ENCODE peak calls at places on chromosomes 3 and 15, in eight cellular contexts. J is A549, L is HepG2, Q is WTC11, G is SK-N-SH, R is K562, I is H1, W is GM12878. U is an unnamed sample.

GRCh38 chr15:48644827-48645557 is 517 bp downstream of the FBN1 start:
- DNase-seq in Q (peak), W (no peak), R (no peak), L (no peak), I (no peak), G (peak), J (peak), U (peak)

GRCh38 chr15:89492111-89492641 is 4.2 kb downstream of the RHCG start:
- DNase-seq in R (no peak), L (no peak), W (no peak), G (peak), Q (peak), I (no peak), J (no peak), U (no peak)

GRCh38 chr3:37074178-37074577 is 80.9 kb downstream of the MLH1 start:
- DNase-seq in Q (no peak), G (no peak), W (no peak), R (no peak), L (no peak), J (no peak), I (no peak), U (peak)

GRCh38 chr15:73387507-73388255 is 18.9 kb upstream of the HCN4 start:
- DNase-seq in G (no peak), R (no peak), J (no peak), W (no peak), Q (no peak), L (no peak), I (no peak), U (peak)

GRCh38 chr3:29065211-29065785 is 215.6 kb upstream of the RBMS3 start:
- DNase-seq in G (peak), Q (peak), R (no peak), I (peak), W (no peak), L (no peak), J (peak), U (peak)

GRCh38 chr3:129087138-129087702 is 26.6 kb downstream of the GP9 start:
- DNase-seq in Q (no peak), W (no peak), I (no peak), R (no peak), J (no peak), L (peak), G (no peak), U (peak)

GRCh38 chr3:68666409-68667193 is 265.7 kb downstream of the TAFA4 start:
- DNase-seq in I (no peak), R (no peak), Q (no peak), L (no peak), G (no peak), W (no peak), J (no peak), U (no peak)

GRCh38 chr3:170909129-170909903 is 879 bp upstream of the EIF5A2 start:
- DNase-seq in Q (no peak), J (peak), L (peak), G (no peak), R (no peak), W (no peak), I (no peak), U (peak)

GRCh38 chr15:76235186-76235826 is 76.0 kb downstream of the ETFA start:
- DNase-seq in Q (no peak), R (no peak), I (no peak), L (peak), J (peak), G (peak), W (no peak), U (peak)

GRCh38 chr3:12999147-13000140 is 73.8 kb downstream of the IQSEC1 start:
- DNase-seq in Q (no peak), W (no peak), G (no peak), L (peak), J (no peak), R (peak), I (no peak), U (no peak)

GRCh38 chr3:129992781-129993180 is 18.3 kb downstream of the TRH start:
- DNase-seq in G (peak), W (no peak), I (no peak), Q (peak), J (peak), L (peak), R (peak), U (no peak)

GRCh38 chr3:197953881-197954280 is 3.9 kb downstream of the RPL35A start:
- DNase-seq in Q (no peak), J (no peak), G (no peak), L (no peak), I (no peak), R (no peak), W (no peak), U (peak)

GRCh38 chr15:53634517-53635106 is 124.9 kb downstream of the WDR72 start:
- DNase-seq in Q (no peak), W (no peak), I (no peak), R (no peak), J (no peak), L (no peak), G (no peak), U (no peak)

GRCh38 chr3:42871592-42872196 is 4.0 kb downstream of the CYP8B1 start:
- DNase-seq in G (peak), J (no peak), R (no peak), W (no peak), L (no peak), I (no peak), Q (no peak), U (no peak)

GRCh38 chr3:52053307-52054304 is 2.8 kb downstream of the DUSP7 start:
- DNase-seq in G (no peak), W (peak), L (no peak), I (no peak), J (no peak), R (no peak), Q (no peak), U (peak)

GRCh38 chr3:9909221-9910013 is 6.8 kb downstream of the IL17RE start:
- DNase-seq in Q (no peak), R (no peak), W (no peak), I (no peak), J (no peak), L (no peak), G (no peak), U (no peak)

GRCh38 chr15:87207251-87207650 is 1049.3 kb downstream of the NTRK3 start:
- DNase-seq in L (no peak), J (no peak), W (no peak), R (no peak), I (no peak), Q (no peak), G (no peak), U (no peak)

GRCh38 chr15:34837246-34838016 is 42.1 kb upstream of the ACTC1 start:
- DNase-seq in J (peak), Q (no peak), L (no peak), I (no peak), G (no peak), R (no peak), W (no peak), U (peak)

GRCh38 chr3:132645058-132645457 is 14.6 kb downstream of the ACAD11 start:
- DNase-seq in G (no peak), J (no peak), I (no peak), R (no peak), L (no peak), W (no peak), Q (no peak), U (no peak)

GRCh38 chr3:73164622-73165021 is 103.2 kb downstream of the EBLN2 start:
- DNase-seq in W (no peak), J (no peak), Q (no peak), I (no peak), L (no peak), G (no peak), R (no peak), U (no peak)

GRCh38 chr15:101372149-101372577 is 77.1 kb upstream of the SNRPA1 start:
- DNase-seq in R (no peak), W (no peak), J (no peak), L (no peak), I (no peak), Q (no peak), G (no peak), U (peak)

GRCh38 chr3:39192490-39193092 is at the start of gene XIRP1:
- DNase-seq in Q (no peak), G (no peak), L (no peak), R (no peak), J (no peak), W (no peak), I (no peak), U (peak)

GRCh38 chr3:126467611-126467955 is 8.1 kb downstream of the ZXDC start:
- DNase-seq in J (no peak), L (no peak), G (no peak), Q (peak), R (no peak), W (no peak), I (no peak), U (no peak)

GRCh38 chr3:181486496-181486895 is 225.2 kb upstream of the SOX2 start:
- DNase-seq in Q (no peak), L (no peak), W (no peak), R (no peak), G (no peak), J (no peak), I (no peak), U (no peak)

GRCh38 chr3:35291837-35292236 is 347.5 kb upstream of the ARPP21 start:
- DNase-seq in G (no peak), W (no peak), J (no peak), I (no peak), Q (no peak), R (no peak), L (no peak), U (no peak)

GRCh38 chr3:161035711-161036110 is 69.4 kb downstream of the B3GALNT1 start:
- DNase-seq in J (no peak), W (no peak), G (no peak), R (no peak), L (no peak), Q (no peak), I (no peak), U (no peak)

GRCh38 chr3:195153121-195153520 is 117.8 kb downstream of the XXYLT1 start:
- DNase-seq in J (no peak), I (no peak), Q (peak), G (peak), W (no peak), R (no peak), L (no peak), U (peak)
- TF ChIP-seq USF2 in J (no peak), I (no peak), Q (no peak), G (no peak), W (no peak), R (no peak), L (no peak), U (no peak)

GRCh38 chr3:101036213-101036618 is 43.0 kb upstream of the ABI3BP start:
- DNase-seq in R (no peak), L (peak), I (peak), J (peak), W (no peak), Q (no peak), G (no peak), U (peak)
- TF ChIP-seq USF2 in R (no peak), L (no peak), I (no peak), J (no peak), W (no peak), Q (no peak), G (no peak), U (no peak)

GRCh38 chr15:52379395-52380111 is 83.9 kb upstream of the MYO5C start:
- DNase-seq in W (peak), J (no peak), L (no peak), I (no peak), R (no peak), Q (no peak), G (no peak), U (no peak)
- TF ChIP-seq USF2 in W (no peak), J (no peak), L (no peak), I (no peak), R (no peak), Q (no peak), G (no peak), U (no peak)

GRCh38 chr3:23395115-23395514 is 192.0 kb downstream of the UBE2E2 start:
- DNase-seq in J (no peak), Q (no peak), I (no peak), R (no peak), G (no peak), W (no peak), L (no peak), U (no peak)

GRCh38 chr3:23390989-23391388 is 187.9 kb downstream of the UBE2E2 start:
- DNase-seq in I (no peak), L (no peak), G (no peak), W (no peak), J (no peak), R (no peak), Q (no peak), U (no peak)

DNA sequence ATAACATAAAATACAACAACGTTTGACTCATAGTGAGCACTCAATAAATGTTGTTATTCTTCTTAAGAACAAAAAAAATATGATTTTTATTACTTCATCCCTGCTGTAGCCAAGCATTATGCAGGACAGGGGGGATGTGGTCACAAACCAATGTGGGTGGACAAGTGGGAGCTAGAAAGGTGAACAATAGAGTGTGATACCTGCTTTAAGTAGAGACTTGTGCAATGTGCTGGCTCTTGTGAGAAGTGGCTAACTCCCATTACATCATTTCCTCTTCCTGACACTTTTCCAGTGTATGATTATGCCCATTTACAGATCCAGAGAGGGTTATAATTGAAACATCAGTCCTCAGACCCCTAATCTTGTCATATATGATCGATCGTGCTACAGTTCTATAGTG is 193.6 kb downstream of the UBE2E2 start:
- DNase-seq in G (no peak), R (no peak), J (no peak), Q (no peak), L (no peak), W (no peak), I (no peak), U (no peak)
- TF ChIP-seq USF2 in G (no peak), R (no peak), J (no peak), Q (no peak), L (no peak), W (no peak), I (no peak), U (no peak)

GRCh38 chr15:80999623-81000036 is 1.1 kb upstream of the TLNRD1 start:
- DNase-seq in Q (no peak), J (no peak), L (no peak), G (no peak), W (no peak), R (peak), I (no peak), U (no peak)
- TF ChIP-seq USF2 in Q (no peak), J (no peak), L (no peak), G (no peak), W (no peak), R (no peak), I (no peak), U (no peak)

GRCh38 chr3:66489577-66489976 is 11.2 kb downstream of the LRIG1 start:
- DNase-seq in G (no peak), W (no peak), I (no peak), R (no peak), J (no peak), L (no peak), Q (no peak), U (no peak)

GRCh38 chr3:66490214-66490613 is 10.6 kb downstream of the LRIG1 start:
- DNase-seq in L (no peak), R (no peak), I (no peak), W (no peak), G (no peak), Q (no peak), J (no peak), U (peak)

GRCh38 chr3:66489115-66489514 is 11.7 kb downstream of the LRIG1 start:
- DNase-seq in R (no peak), Q (no peak), I (no peak), J (no peak), G (no peak), L (no peak), W (no peak), U (no peak)

GRCh38 chr3:66487475-66487874 is 13.3 kb downstream of the LRIG1 start:
- DNase-seq in W (no peak), I (no peak), L (no peak), J (no peak), R (no peak), Q (no peak), G (no peak), U (peak)

GRCh38 chr3:66488492-66488891 is 12.3 kb downstream of the LRIG1 start:
- DNase-seq in J (no peak), W (no peak), G (no peak), R (no peak), Q (no peak), L (no peak), I (no peak), U (no peak)
- TF ChIP-seq USF2 in J (no peak), W (no peak), G (no peak), R (no peak), Q (no peak), L (no peak), I (no peak), U (no peak)

DNA sequence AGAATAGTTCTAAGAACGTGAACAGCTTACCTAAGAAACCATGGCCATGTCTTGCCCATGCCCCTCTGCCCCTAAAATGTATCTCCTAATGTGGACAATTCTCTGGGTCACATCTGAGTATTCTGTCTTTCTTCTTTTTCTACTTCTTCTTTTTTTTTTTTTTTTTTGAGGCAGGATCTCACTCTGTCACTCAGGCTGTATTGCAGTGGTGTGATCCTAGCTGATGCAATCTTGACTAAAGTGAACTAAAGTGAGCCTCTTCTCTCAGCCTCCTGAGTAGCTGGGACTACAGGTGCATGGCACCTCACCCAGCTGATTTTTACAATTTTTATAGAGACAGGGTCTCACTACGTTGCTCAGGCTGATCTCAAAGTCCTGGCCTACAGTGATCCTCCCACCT is 204.8 kb upstream of the ZPLD1 start:
- DNase-seq in Q (no peak), I (no peak), G (no peak), J (no peak), R (no peak), L (no peak), W (no peak), U (no peak)
- TF ChIP-seq USF2 in Q (no peak), I (no peak), G (no peak), J (no peak), R (no peak), L (no peak), W (no peak), U (no peak)

GRCh38 chr3:179929091-179929529 is 107.6 kb downstream of the PEX5L start:
- DNase-seq in J (peak), I (no peak), G (peak), Q (peak), L (peak), W (no peak), R (peak), U (peak)
- TF ChIP-seq USF2 in J (no peak), I (no peak), G (no peak), Q (no peak), L (no peak), W (no peak), R (no peak), U (no peak)

DNA sequence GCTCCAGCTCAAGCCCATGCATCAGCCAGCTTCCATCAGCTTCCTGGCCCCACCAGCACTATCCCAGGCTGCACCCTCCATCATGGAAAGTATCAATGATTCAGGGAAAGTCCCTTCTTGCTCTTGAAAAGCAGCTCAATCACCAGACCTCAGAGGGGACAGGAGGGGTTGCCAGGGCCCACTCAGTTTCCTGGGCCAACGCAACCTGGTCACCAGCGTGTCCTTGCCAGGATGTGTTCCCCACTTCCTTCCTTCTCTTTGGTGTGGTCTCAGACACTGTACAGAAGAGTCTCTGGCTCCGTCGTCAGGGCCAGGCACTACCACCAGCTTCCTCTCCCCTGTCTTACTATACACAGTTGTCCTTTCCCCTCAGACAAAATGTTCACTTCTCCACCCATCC is 3.0 kb downstream of the HDC start:
- DNase-seq in W (no peak), I (no peak), J (no peak), L (no peak), G (no peak), Q (no peak), R (no peak), U (no peak)
- TF ChIP-seq USF2 in W (no peak), I (no peak), J (no peak), L (no peak), G (no peak), Q (no peak), R (no peak), U (no peak)